ENCODE peak calls at places on chromosomes 7 and 10, in five cellular contexts. One of them, this sample, is unnamed.

GRCh38 chr7:101216860-101217387 is 457 bp downstream of the PLOD3 start:
- DNase-seq in neuronal stem cell: peak; percentile 31
- DNase-seq in H1: no peak
- DNase-seq in IMR-90: no peak
- DNase-seq in H9: no peak
- DNase-seq in this sample: no peak

GRCh38 chr7:21844742-21845141 is 101.0 kb downstream of the CDCA7L start:
- DNase-seq in neuronal stem cell: no peak
- DNase-seq in H9: no peak
- DNase-seq in IMR-90: no peak
- DNase-seq in H1: no peak
- DNase-seq in this sample: peak; percentile 10

GRCh38 chr10:76302936-76303656 is 871.7 kb downstream of the LRMDA start:
- DNase-seq in IMR-90: no peak
- DNase-seq in neuronal stem cell: no peak
- DNase-seq in H9: no peak
- DNase-seq in H1: no peak
- DNase-seq in this sample: peak; percentile 82

GRCh38 chr7:139086454-139086853 is 23.1 kb downstream of the ZC3HAV1 start:
- DNase-seq in IMR-90: no peak
- DNase-seq in H1: no peak
- DNase-seq in neuronal stem cell: no peak
- DNase-seq in H9: no peak
- DNase-seq in this sample: no peak

GRCh38 chr10:120421250-120421649 is 35.8 kb upstream of the PLPP4 start:
- DNase-seq in IMR-90: no peak
- DNase-seq in H1: no peak
- DNase-seq in H9: no peak
- DNase-seq in neuronal stem cell: no peak
- DNase-seq in this sample: peak; percentile 33

GRCh38 chr7:116706668-116707126 is 34.7 kb downstream of the MET start:
- DNase-seq in IMR-90: no peak
- DNase-seq in H9: no peak
- DNase-seq in neuronal stem cell: no peak
- DNase-seq in H1: no peak
- DNase-seq in this sample: peak; percentile 12

GRCh38 chr10:74381291-74381885 is 230.4 kb downstream of the ADK start:
- DNase-seq in H1: no peak
- DNase-seq in IMR-90: no peak
- DNase-seq in H9: no peak
- DNase-seq in neuronal stem cell: no peak
- DNase-seq in this sample: no peak

GRCh38 chr7:4450483-4450882 is 231.6 kb upstream of the FOXK1 start:
- DNase-seq in H9: no peak
- DNase-seq in IMR-90: no peak
- DNase-seq in neuronal stem cell: no peak
- DNase-seq in H1: no peak
- DNase-seq in this sample: no peak

GRCh38 chr10:88157981-88158465 is 294.6 kb downstream of the PTEN start:
- DNase-seq in IMR-90: peak; percentile 96
- DNase-seq in H9: no peak
- DNase-seq in H1: no peak
- DNase-seq in neuronal stem cell: no peak
- DNase-seq in this sample: peak; percentile 90

GRCh38 chr10:108911814-108912541 is 1011.3 kb downstream of the XPNPEP1 start:
- DNase-seq in H1: peak; percentile 64
- DNase-seq in neuronal stem cell: peak; percentile 85
- DNase-seq in H9: peak; percentile 95
- DNase-seq in IMR-90: peak; percentile 51
- DNase-seq in this sample: peak; percentile 84

GRCh38 chr7:42155836-42156540 is 81.0 kb downstream of the GLI3 start:
- DNase-seq in IMR-90: peak; percentile 31
- DNase-seq in neuronal stem cell: no peak
- DNase-seq in H1: no peak
- DNase-seq in H9: no peak
- DNase-seq in this sample: peak; percentile 37

GRCh38 chr10:66281327-66281726 is 644.5 kb upstream of the LRRTM3 start:
- DNase-seq in H1: no peak
- DNase-seq in IMR-90: no peak
- DNase-seq in neuronal stem cell: no peak
- DNase-seq in H9: no peak
- DNase-seq in this sample: no peak

GRCh38 chr10:132646443-132647097 is 109.0 kb downstream of the INPP5A start:
- DNase-seq in H1: no peak
- DNase-seq in H9: no peak
- DNase-seq in IMR-90: no peak
- DNase-seq in neuronal stem cell: no peak
- DNase-seq in this sample: no peak

GRCh38 chr10:57696641-57697040 is 571.1 kb downstream of the IPMK start:
- DNase-seq in H1: no peak
- DNase-seq in neuronal stem cell: no peak
- DNase-seq in H9: no peak
- DNase-seq in IMR-90: peak; percentile 82
- DNase-seq in this sample: peak; percentile 76

GRCh38 chr7:43625977-43626376 is 43.1 kb downstream of the STK17A start:
- DNase-seq in IMR-90: no peak
- DNase-seq in neuronal stem cell: no peak
- DNase-seq in H9: no peak
- DNase-seq in H1: no peak
- DNase-seq in this sample: no peak

GRCh38 chr10:97572214-97572989 is at the start of gene ANKRD2:
- DNase-seq in neuronal stem cell: peak; percentile 45
- DNase-seq in H1: peak; percentile 59
- DNase-seq in IMR-90: peak; percentile 79
- DNase-seq in H9: peak; percentile 92
- DNase-seq in this sample: peak; percentile 73

GRCh38 chr7:93332172-93332571 is 100.0 kb downstream of the VPS50 start:
- DNase-seq in H1: no peak
- DNase-seq in neuronal stem cell: no peak
- DNase-seq in IMR-90: no peak
- DNase-seq in H9: no peak
- DNase-seq in this sample: no peak

GRCh38 chr7:45267262-45267661 is 109.7 kb downstream of the RAMP3 start:
- DNase-seq in IMR-90: peak; percentile 4
- DNase-seq in H9: no peak
- DNase-seq in H1: no peak
- DNase-seq in neuronal stem cell: no peak
- DNase-seq in this sample: no peak

GRCh38 chr10:60426425-60426824 is 36.8 kb upstream of the ANK3 start:
- DNase-seq in H1: no peak
- DNase-seq in neuronal stem cell: no peak
- DNase-seq in IMR-90: peak; percentile 94
- DNase-seq in H9: no peak
- DNase-seq in this sample: peak; percentile 88

GRCh38 chr10:51960494-51960895 is 261.1 kb upstream of the CSTF2T start:
- DNase-seq in H9: no peak
- DNase-seq in neuronal stem cell: peak; percentile 32
- DNase-seq in IMR-90: peak; percentile 76
- DNase-seq in H1: no peak
- DNase-seq in this sample: peak; percentile 61

GRCh38 chr10:31754803-31755624 is 173.6 kb downstream of the ARHGAP12 start:
- DNase-seq in neuronal stem cell: no peak
- DNase-seq in H9: peak; percentile 91
- DNase-seq in IMR-90: no peak
- DNase-seq in H1: peak; percentile 76
- DNase-seq in this sample: no peak

GRCh38 chr7:157607218-157607617 is 270.4 kb downstream of the DNAJB6 start:
- DNase-seq in IMR-90: no peak
- DNase-seq in H1: no peak
- DNase-seq in H9: no peak
- DNase-seq in neuronal stem cell: no peak
- DNase-seq in this sample: no peak

GRCh38 chr10:76297787-76298281 is 866.4 kb downstream of the LRMDA start:
- DNase-seq in H1: no peak
- DNase-seq in IMR-90: no peak
- DNase-seq in H9: no peak
- DNase-seq in neuronal stem cell: no peak
- DNase-seq in this sample: no peak

GRCh38 chr7:44057849-44058758 is 7.3 kb downstream of the PGAM2 start:
- DNase-seq in H9: no peak
- DNase-seq in H1: no peak
- DNase-seq in neuronal stem cell: no peak
- DNase-seq in IMR-90: no peak
- DNase-seq in this sample: no peak

DNA sequence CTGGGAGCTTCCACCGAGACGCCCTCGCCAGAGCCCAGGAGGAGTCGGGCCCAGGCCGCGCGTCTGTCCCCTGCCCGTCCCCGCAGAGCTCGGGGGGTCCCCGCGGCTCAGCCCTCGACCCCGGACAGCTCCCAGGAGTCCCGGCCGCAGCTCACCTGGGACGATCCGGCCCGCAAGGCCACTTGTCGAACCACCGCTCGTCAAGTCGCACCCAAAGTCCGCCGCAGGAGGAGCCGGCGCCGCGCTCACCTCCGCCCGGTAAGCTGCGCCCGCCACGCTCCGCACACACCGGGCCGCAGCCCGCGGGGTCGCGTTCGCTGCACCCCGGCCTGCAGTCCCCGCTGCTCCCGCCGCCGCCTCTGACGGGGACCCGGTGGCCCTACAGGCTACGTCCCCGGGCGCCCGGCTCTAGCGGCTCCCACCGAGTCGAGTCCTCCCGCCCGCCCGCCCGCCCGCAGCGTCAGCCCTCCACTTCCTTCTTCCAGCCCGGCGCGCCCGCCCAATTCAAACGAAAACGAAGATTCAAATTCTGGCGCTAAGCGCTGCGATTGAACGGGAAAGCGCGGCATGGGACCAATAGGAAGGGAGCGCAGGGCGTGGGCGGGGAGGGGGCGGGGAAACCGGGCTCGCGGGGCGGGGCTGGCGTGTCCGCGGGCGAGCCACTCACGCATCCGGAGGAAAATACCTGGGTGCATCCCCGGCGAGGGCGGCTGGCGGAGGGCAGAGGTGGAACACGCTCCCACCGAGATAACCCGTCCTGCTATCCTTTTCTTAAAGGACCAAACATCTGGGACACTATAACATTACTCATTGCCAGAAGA is at the start of gene MKI67:
- DNase-seq in H9: peak; percentile 92
- DNase-seq in neuronal stem cell: peak; percentile 89
- DNase-seq in IMR-90: peak; percentile 83
- DNase-seq in H1: no peak
- DNase-seq in this sample: peak; percentile 93
- H3K14ac ChIP-seq in H9: peak within 1 kb of the TSS; percentile 76
- H3K14ac ChIP-seq in neuronal stem cell: peak within 1 kb of the TSS; percentile 82
- H3K14ac ChIP-seq in IMR-90: no peak within 1 kb of the TSS
- H3K14ac ChIP-seq in H1: no peak within 1 kb of the TSS
- H3K14ac ChIP-seq in this sample: no peak within 1 kb of the TSS

GRCh38 chr7:27345164-27345887 is 102.7 kb downstream of the EVX1 start:
- DNase-seq in H9: no peak
- DNase-seq in neuronal stem cell: no peak
- DNase-seq in IMR-90: no peak
- DNase-seq in H1: no peak
- DNase-seq in this sample: no peak

GRCh38 chr7:27346531-27347260 is 104.1 kb downstream of the EVX1 start:
- DNase-seq in neuronal stem cell: no peak
- DNase-seq in H9: peak; percentile 36
- DNase-seq in H1: no peak
- DNase-seq in IMR-90: peak; percentile 84
- DNase-seq in this sample: peak; percentile 57

GRCh38 chr7:27347261-27347610 is 104.6 kb downstream of the EVX1 start:
- DNase-seq in IMR-90: no peak
- DNase-seq in neuronal stem cell: no peak
- DNase-seq in H9: no peak
- DNase-seq in H1: no peak
- DNase-seq in this sample: no peak

GRCh38 chr7:27345964-27346363 is 103.4 kb downstream of the EVX1 start:
- DNase-seq in IMR-90: no peak
- DNase-seq in neuronal stem cell: no peak
- DNase-seq in H1: no peak
- DNase-seq in H9: no peak
- DNase-seq in this sample: no peak

DNA sequence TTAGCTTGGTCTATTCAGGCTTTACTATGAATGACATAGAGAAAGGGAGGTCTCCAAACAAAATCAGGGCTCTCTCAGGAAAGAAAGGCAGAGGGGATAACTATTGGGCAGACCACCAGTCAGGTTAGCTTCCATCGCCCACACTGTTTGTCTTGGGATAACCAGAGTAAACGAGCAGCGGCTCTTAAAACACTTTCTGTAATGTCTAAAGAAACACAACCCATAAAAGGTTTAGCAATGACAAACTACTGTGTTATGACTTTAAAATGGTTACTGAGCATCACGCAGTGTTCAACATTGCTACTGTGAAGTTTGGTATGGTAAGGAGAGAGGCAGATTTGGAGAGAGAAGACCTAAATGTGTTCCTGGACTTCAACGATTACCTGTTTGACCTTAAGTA is 101.2 kb downstream of the EVX1 start:
- DNase-seq in H1: no peak
- DNase-seq in H9: no peak
- DNase-seq in IMR-90: no peak
- DNase-seq in neuronal stem cell: no peak
- DNase-seq in this sample: no peak
- H2AK5ac ChIP-seq in H1: no peak overlapping the region
- H2AK5ac ChIP-seq in H9: no peak overlapping the region
- H2AK5ac ChIP-seq in IMR-90: no peak overlapping the region
- H2AK5ac ChIP-seq in neuronal stem cell: no peak overlapping the region
- H2AK5ac ChIP-seq in this sample: no peak overlapping the region

GRCh38 chr10:48240196-48240595 is 34.3 kb downstream of the FRMPD2 start:
- DNase-seq in IMR-90: no peak
- DNase-seq in H9: peak; percentile 5
- DNase-seq in H1: no peak
- DNase-seq in neuronal stem cell: no peak
- DNase-seq in this sample: no peak
- H3K14ac ChIP-seq in IMR-90: no peak overlapping the region
- H3K14ac ChIP-seq in H9: no peak overlapping the region
- H3K14ac ChIP-seq in H1: no peak overlapping the region
- H3K14ac ChIP-seq in neuronal stem cell: no peak overlapping the region
- H3K14ac ChIP-seq in this sample: no peak overlapping the region

DNA sequence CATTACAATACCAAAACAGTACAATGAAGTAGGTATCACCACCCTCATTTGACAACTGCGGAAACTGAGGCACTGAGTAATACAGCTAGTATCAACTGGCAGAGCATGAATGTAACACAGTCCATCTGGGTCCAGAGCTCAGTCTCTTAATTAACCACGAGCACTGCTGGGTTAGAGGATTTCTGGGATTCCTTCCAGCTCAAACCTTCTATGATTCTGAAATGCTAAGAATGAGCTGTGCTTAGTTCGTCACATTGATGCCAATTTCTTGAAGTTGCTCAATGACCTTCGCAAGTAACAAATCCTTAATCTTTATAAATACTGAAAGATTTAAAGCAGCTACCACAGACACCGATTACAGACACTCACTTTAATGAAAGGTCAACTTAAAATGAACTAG is 62.5 kb downstream of the SGMS1 start:
- DNase-seq in IMR-90: peak; percentile 97
- DNase-seq in neuronal stem cell: no peak
- DNase-seq in H1: no peak
- DNase-seq in H9: no peak
- DNase-seq in this sample: peak; percentile 13
- H2AK5ac ChIP-seq in IMR-90: peak overlapping the region; percentile 18
- H2AK5ac ChIP-seq in neuronal stem cell: no peak overlapping the region
- H2AK5ac ChIP-seq in H1: no peak overlapping the region
- H2AK5ac ChIP-seq in H9: no peak overlapping the region
- H2AK5ac ChIP-seq in this sample: no peak overlapping the region